ENCODE peak calls at places on chromosomes 6 and 20, in eight cellular contexts. Y is CD8-positive, alpha-beta T cell; P is right atrium auricular region; H is mammary epithelial cell; O is GM13976; T is neural crest cell; C is GM13977; E is AG09319. B is an unnamed sample.

GRCh38 chr6:85923013-85923430 is 280.3 kb upstream of the SYNCRIP start:
- DNase-seq in H (peak; percentile 60), Y (no peak), P (no peak), C (peak; percentile 37), T (peak; percentile 31), O (peak; percentile 30), E (no peak), B (peak; percentile 19)

GRCh38 chr20:11929947-11930346 is 12.3 kb downstream of the BTBD3 start:
- DNase-seq in Y (no peak), H (no peak), O (no peak), C (no peak), E (no peak), T (no peak), P (no peak), B (no peak)

GRCh38 chr20:44810061-44810390 is 320 bp downstream of the RIMS4 start:
- DNase-seq in E (no peak), O (no peak), H (no peak), P (no peak), C (no peak), T (no peak), Y (no peak), B (no peak)

GRCh38 chr20:17985388-17986018 is 16.7 kb downstream of the MGME1 start:
- DNase-seq in H (no peak), E (no peak), Y (no peak), O (no peak), C (no peak), P (peak; percentile 1), T (no peak), B (no peak)

GRCh38 chr6:138103876-138104275 is 3.3 kb downstream of the PERP start:
- DNase-seq in O (no peak), C (no peak), E (no peak), Y (no peak), H (peak; percentile 70), P (no peak), T (no peak), B (no peak)

GRCh38 chr6:152295346-152295745 is 341.8 kb downstream of the SYNE1 start:
- DNase-seq in C (no peak), O (no peak), P (no peak), T (no peak), Y (no peak), H (peak; percentile 18), E (peak; percentile 78), B (no peak)

GRCh38 chr20:8394308-8394945 is 262.4 kb downstream of the PLCB1 start:
- DNase-seq in E (peak; percentile 23), T (no peak), O (no peak), H (peak; percentile 26), C (no peak), P (no peak), Y (no peak), B (peak; percentile 28)

GRCh38 chr6:143902827-143903226 is 38.6 kb downstream of the ZC2HC1B start:
- DNase-seq in T (no peak), O (no peak), C (no peak), Y (no peak), E (no peak), H (no peak), P (no peak), B (no peak)

GRCh38 chr20:25038591-25039015 is 19.3 kb downstream of the ACSS1 start:
- DNase-seq in C (no peak), O (no peak), P (no peak), Y (no peak), E (no peak), H (no peak), T (no peak), B (no peak)

GRCh38 chr20:24502184-24502583 is 32.8 kb downstream of the SYNDIG1 start:
- DNase-seq in C (no peak), Y (no peak), T (no peak), O (no peak), P (peak; percentile 86), H (peak; percentile 60), E (no peak), B (peak; percentile 80)

GRCh38 chr20:58702859-58703648 is 10.5 kb downstream of the NPEPL1 start:
- DNase-seq in Y (no peak), T (no peak), H (no peak), E (no peak), C (no peak), P (peak; percentile 50), O (no peak), B (no peak)
- TF ChIP-seq CTCF in Y (no peak), T (no peak), H (peak; percentile 22), E (peak; percentile 27), C (peak; percentile 38), P (no peak), O (no peak), B (no peak)

GRCh38 chr20:14264869-14265268 is 72.5 kb downstream of the FLRT3 start:
- DNase-seq in Y (no peak), T (no peak), E (peak; percentile 12), P (no peak), H (peak; percentile 9), O (no peak), C (no peak), B (peak; percentile 1)
- TF ChIP-seq CTCF in Y (no peak), T (peak; percentile 53), E (peak; percentile 43), P (no peak), H (peak; percentile 56), O (no peak), C (no peak), B (peak; percentile 28)

GRCh38 chr20:41958391-41958790 is 340.2 kb upstream of the CHD6 start:
- DNase-seq in O (no peak), H (no peak), T (no peak), P (no peak), E (no peak), Y (no peak), C (no peak), B (no peak)

GRCh38 chr20:41960166-41960565 is 342.0 kb upstream of the CHD6 start:
- DNase-seq in O (no peak), C (no peak), T (no peak), H (no peak), P (no peak), Y (no peak), E (no peak), B (no peak)

GRCh38 chr20:41951615-41952014 is 333.4 kb upstream of the CHD6 start:
- DNase-seq in E (no peak), C (no peak), T (no peak), P (no peak), O (no peak), H (no peak), Y (no peak), B (no peak)

DNA sequence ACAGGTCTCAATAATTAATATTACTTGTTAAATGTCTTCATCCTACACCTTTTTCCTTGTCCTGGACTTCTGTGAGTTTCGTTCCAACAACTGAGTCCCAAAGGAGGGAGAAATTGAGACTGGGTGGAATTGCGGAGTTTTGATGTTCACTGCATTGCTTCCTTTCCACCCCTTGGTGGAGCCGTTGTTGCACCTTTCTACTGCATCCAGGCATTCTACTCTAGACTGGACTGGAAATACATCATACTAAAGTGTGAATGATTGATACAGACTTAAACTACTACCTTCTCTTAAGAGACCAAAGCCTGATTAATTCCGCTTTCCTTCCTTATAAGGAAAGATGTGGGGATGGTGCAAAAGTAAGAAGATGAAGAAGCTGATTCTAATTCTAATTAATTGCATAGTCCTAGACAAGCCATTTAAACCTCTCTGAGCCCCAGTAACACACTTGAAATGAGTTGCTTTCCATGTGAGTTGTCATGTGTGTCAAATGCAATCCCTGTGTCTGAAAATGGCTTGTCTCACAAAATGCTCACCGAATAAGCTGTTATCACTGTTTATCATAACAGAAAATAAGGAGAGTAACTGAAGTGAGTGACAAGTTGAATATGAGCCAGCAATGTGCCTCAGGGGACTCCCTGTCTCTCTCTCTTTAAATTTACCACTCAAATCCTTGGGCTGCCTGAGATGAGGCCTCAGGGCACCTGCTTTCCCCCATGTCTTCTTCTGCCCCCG is 338.3 kb upstream of the CHD6 start:
- DNase-seq in O (no peak), T (no peak), P (no peak), Y (no peak), C (no peak), H (no peak), E (no peak), B (no peak)
- TF ChIP-seq CTCF in O (no peak), T (peak; percentile 78), P (no peak), Y (no peak), C (peak; percentile 50), H (no peak), E (no peak), B (peak; percentile 22)

GRCh38 chr6:57075092-57075491 is 14.9 kb upstream of the ZNF451 start:
- DNase-seq in C (no peak), Y (no peak), T (no peak), P (no peak), O (no peak), E (no peak), H (no peak), B (no peak)
- TF ChIP-seq CTCF in C (no peak), Y (no peak), T (no peak), P (no peak), O (no peak), E (no peak), H (peak; percentile 7), B (no peak)

DNA sequence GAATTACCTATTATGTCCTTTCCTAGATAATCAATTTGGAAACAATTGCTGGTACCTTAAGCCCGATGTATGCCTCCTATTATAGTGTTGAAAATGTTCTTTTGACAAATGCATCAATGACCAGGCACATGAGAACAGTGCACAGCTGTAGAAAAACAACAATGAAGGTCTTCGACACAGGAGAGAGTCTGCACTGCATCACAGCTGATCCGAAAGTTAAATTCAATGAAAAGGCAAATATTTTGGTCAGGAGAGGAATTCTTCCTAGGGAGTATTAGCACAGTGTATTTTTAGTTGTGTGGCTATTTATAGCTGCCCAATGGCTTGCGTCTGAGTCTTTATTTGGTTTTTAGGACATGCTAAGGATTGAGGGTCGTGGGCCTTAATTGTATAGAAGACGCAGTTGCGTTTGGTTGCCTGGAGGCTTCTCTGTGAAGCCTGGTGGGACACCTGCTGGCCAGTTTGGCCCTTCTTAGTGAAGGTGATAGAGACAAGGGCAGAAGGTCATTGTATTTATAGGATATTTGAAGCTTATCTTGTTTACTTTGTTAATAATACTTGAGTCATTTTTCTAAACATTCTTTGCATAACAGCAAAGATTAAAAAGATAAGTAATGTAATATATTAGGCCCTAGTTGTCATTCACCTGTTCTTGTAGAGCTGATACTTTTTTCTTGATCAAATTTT is 72.3 kb downstream of the CDYL start:
- DNase-seq in T (no peak), C (no peak), P (no peak), H (no peak), O (no peak), E (no peak), Y (no peak), B (no peak)
- TF ChIP-seq CTCF in T (peak; percentile 56), C (peak; percentile 43), P (no peak), H (peak; percentile 27), O (peak; percentile 40), E (peak; percentile 14), Y (no peak), B (peak; percentile 16)